ENCODE peak calls at places on chromosome 12, in seven cellular contexts. One of them, this sample, is unnamed.

GRCh38 chr12:52029686-52030085 is 21.6 kb upstream of the NR4A1 start:
- DNase-seq in renal cortical epithelial cell: peak; percentile 59
- DNase-seq in T-cell: no peak
- DNase-seq in uterus: no peak
- DNase-seq in HuH-7: no peak
- DNase-seq in substantia nigra: no peak
- DNase-seq in NCI-H1092: peak; percentile 87
- DNase-seq in this sample: no peak

GRCh38 chr12:1205512-1206060 is 214.6 kb downstream of the ERC1 start:
- DNase-seq in NCI-H1092: no peak
- DNase-seq in substantia nigra: no peak
- DNase-seq in HuH-7: no peak
- DNase-seq in uterus: no peak
- DNase-seq in T-cell: no peak
- DNase-seq in renal cortical epithelial cell: peak; percentile 40
- DNase-seq in this sample: no peak

GRCh38 chr12:23596568-23596967 is 352.9 kb downstream of the SOX5 start:
- DNase-seq in T-cell: no peak
- DNase-seq in substantia nigra: no peak
- DNase-seq in uterus: no peak
- DNase-seq in NCI-H1092: no peak
- DNase-seq in renal cortical epithelial cell: no peak
- DNase-seq in HuH-7: no peak
- DNase-seq in this sample: no peak

GRCh38 chr12:84856156-84856900 is 56.3 kb downstream of the SLC6A15 start:
- DNase-seq in NCI-H1092: no peak
- DNase-seq in HuH-7: no peak
- DNase-seq in T-cell: no peak
- DNase-seq in substantia nigra: no peak
- DNase-seq in renal cortical epithelial cell: peak; percentile 38
- DNase-seq in uterus: no peak
- DNase-seq in this sample: no peak

GRCh38 chr12:89208661-89209096 is 143.6 kb downstream of the DUSP6 start:
- DNase-seq in uterus: no peak
- DNase-seq in renal cortical epithelial cell: peak; percentile 38
- DNase-seq in T-cell: no peak
- DNase-seq in HuH-7: no peak
- DNase-seq in substantia nigra: no peak
- DNase-seq in NCI-H1092: no peak
- DNase-seq in this sample: no peak

GRCh38 chr12:57615637-57616036 is 4.4 kb downstream of the ARHGEF25 start:
- DNase-seq in uterus: no peak
- DNase-seq in T-cell: no peak
- DNase-seq in HuH-7: no peak
- DNase-seq in renal cortical epithelial cell: no peak
- DNase-seq in substantia nigra: no peak
- DNase-seq in NCI-H1092: no peak
- DNase-seq in this sample: no peak

GRCh38 chr12:10849425-10849878 is at the start of gene PRR4:
- DNase-seq in HuH-7: no peak
- DNase-seq in renal cortical epithelial cell: no peak
- DNase-seq in uterus: no peak
- DNase-seq in substantia nigra: no peak
- DNase-seq in T-cell: no peak
- DNase-seq in NCI-H1092: no peak
- DNase-seq in this sample: no peak

GRCh38 chr12:52798003-52798670 is 2.2 kb upstream of the KRT3 start:
- DNase-seq in substantia nigra: no peak
- DNase-seq in HuH-7: no peak
- DNase-seq in T-cell: no peak
- DNase-seq in NCI-H1092: no peak
- DNase-seq in renal cortical epithelial cell: peak; percentile 73
- DNase-seq in uterus: no peak
- DNase-seq in this sample: no peak

GRCh38 chr12:53695148-53696138 is 19.6 kb upstream of the ATP5MC2 start:
- DNase-seq in HuH-7: peak; percentile 59
- DNase-seq in substantia nigra: no peak
- DNase-seq in T-cell: no peak
- DNase-seq in renal cortical epithelial cell: peak; percentile 70
- DNase-seq in uterus: no peak
- DNase-seq in NCI-H1092: no peak
- DNase-seq in this sample: no peak

GRCh38 chr12:95673576-95673975 is 117.0 kb downstream of the NTN4 start:
- DNase-seq in renal cortical epithelial cell: no peak
- DNase-seq in substantia nigra: no peak
- DNase-seq in NCI-H1092: no peak
- DNase-seq in uterus: no peak
- DNase-seq in T-cell: no peak
- DNase-seq in HuH-7: no peak
- DNase-seq in this sample: no peak

GRCh38 chr12:92602476-92602875 is 100.3 kb upstream of the PLEKHG7 start:
- DNase-seq in uterus: no peak
- DNase-seq in NCI-H1092: no peak
- DNase-seq in renal cortical epithelial cell: peak; percentile 90
- DNase-seq in HuH-7: no peak
- DNase-seq in substantia nigra: no peak
- DNase-seq in T-cell: no peak
- DNase-seq in this sample: no peak

GRCh38 chr12:46185686-46186085 is 83.2 kb downstream of the SLC38A1 start:
- DNase-seq in NCI-H1092: no peak
- DNase-seq in renal cortical epithelial cell: no peak
- DNase-seq in T-cell: no peak
- DNase-seq in uterus: no peak
- DNase-seq in substantia nigra: no peak
- DNase-seq in HuH-7: no peak
- DNase-seq in this sample: no peak

GRCh38 chr12:53791735-53792326 is 40.1 kb upstream of the CISTR start:
- DNase-seq in NCI-H1092: no peak
- DNase-seq in substantia nigra: no peak
- DNase-seq in renal cortical epithelial cell: peak; percentile 7
- DNase-seq in T-cell: peak; percentile 22
- DNase-seq in HuH-7: peak; percentile 43
- DNase-seq in uterus: no peak
- DNase-seq in this sample: no peak

GRCh38 chr12:120618954-120619615 is 21.3 kb upstream of the CABP1 start:
- DNase-seq in substantia nigra: no peak
- DNase-seq in renal cortical epithelial cell: no peak
- DNase-seq in HuH-7: no peak
- DNase-seq in NCI-H1092: no peak
- DNase-seq in T-cell: no peak
- DNase-seq in uterus: no peak
- DNase-seq in this sample: no peak

GRCh38 chr12:53999596-54000104 is 311 bp upstream of the HOXC9 start:
- DNase-seq in renal cortical epithelial cell: no peak
- DNase-seq in substantia nigra: no peak
- DNase-seq in uterus: no peak
- DNase-seq in T-cell: no peak
- DNase-seq in NCI-H1092: peak; percentile 86
- DNase-seq in HuH-7: peak; percentile 95
- DNase-seq in this sample: no peak

GRCh38 chr12:2682301-2683282 is 112.2 kb upstream of the FKBP4 start:
- DNase-seq in uterus: no peak
- DNase-seq in HuH-7: peak; percentile 59
- DNase-seq in substantia nigra: no peak
- DNase-seq in renal cortical epithelial cell: peak; percentile 30
- DNase-seq in T-cell: peak; percentile 49
- DNase-seq in NCI-H1092: no peak
- DNase-seq in this sample: no peak